ENCODE peak calls at places on chromosomes 2 and 18, in eight cellular contexts. One of them, this sample, is unnamed.

GRCh38 chr2:67455219-67456142 is 58.3 kb downstream of the ETAA1 start:
- DNase-seq in cardiac muscle cell: no peak
- DNase-seq in AG09319: no peak
- DNase-seq in memory B cell: no peak
- DNase-seq in Daoy: no peak
- DNase-seq in A172: no peak
- DNase-seq in body of pancreas: no peak
- DNase-seq in stimulated activated CD8-positive, alpha-beta memory T cell treated with anti-CD3 and anti-CD28 coated beads, Interleukin-12 subunit alpha, Interleukin-12 subunit beta, amount 100 ng/mL, for 4 hours: no peak
- DNase-seq in this sample: no peak

GRCh38 chr2:189372688-189373257 is 68.5 kb upstream of the WDR75 start:
- DNase-seq in cardiac muscle cell: no peak
- DNase-seq in AG09319: no peak
- DNase-seq in memory B cell: no peak
- DNase-seq in Daoy: no peak
- DNase-seq in A172: no peak
- DNase-seq in body of pancreas: no peak
- DNase-seq in stimulated activated CD8-positive, alpha-beta memory T cell treated with anti-CD3 and anti-CD28 coated beads, Interleukin-12 subunit alpha, Interleukin-12 subunit beta, amount 100 ng/mL, for 4 hours: no peak
- DNase-seq in this sample: no peak

GRCh38 chr2:218402491-218402901 is 2.8 kb downstream of the CTDSP1 start:
- DNase-seq in cardiac muscle cell: no peak
- DNase-seq in AG09319: no peak
- DNase-seq in memory B cell: no peak
- DNase-seq in Daoy: no peak
- DNase-seq in A172: no peak
- DNase-seq in body of pancreas: no peak
- DNase-seq in stimulated activated CD8-positive, alpha-beta memory T cell treated with anti-CD3 and anti-CD28 coated beads, Interleukin-12 subunit alpha, Interleukin-12 subunit beta, amount 100 ng/mL, for 4 hours: no peak
- DNase-seq in this sample: no peak

GRCh38 chr18:2547477-2548087 is 23.7 kb downstream of the METTL4 start:
- DNase-seq in cardiac muscle cell: peak; percentile 63
- DNase-seq in AG09319: no peak
- DNase-seq in memory B cell: no peak
- DNase-seq in Daoy: peak; percentile 7
- DNase-seq in A172: peak; percentile 47
- DNase-seq in body of pancreas: no peak
- DNase-seq in stimulated activated CD8-positive, alpha-beta memory T cell treated with anti-CD3 and anti-CD28 coated beads, Interleukin-12 subunit alpha, Interleukin-12 subunit beta, amount 100 ng/mL, for 4 hours: no peak
- DNase-seq in this sample: no peak

GRCh38 chr18:26332991-26333390 is 106.7 kb downstream of the TAF4B start:
- DNase-seq in cardiac muscle cell: no peak
- DNase-seq in AG09319: no peak
- DNase-seq in memory B cell: no peak
- DNase-seq in Daoy: no peak
- DNase-seq in A172: no peak
- DNase-seq in body of pancreas: no peak
- DNase-seq in stimulated activated CD8-positive, alpha-beta memory T cell treated with anti-CD3 and anti-CD28 coated beads, Interleukin-12 subunit alpha, Interleukin-12 subunit beta, amount 100 ng/mL, for 4 hours: no peak
- DNase-seq in this sample: no peak

GRCh38 chr2:23532311-23533013 is 147.5 kb downstream of the KLHL29 start:
- DNase-seq in cardiac muscle cell: peak; percentile 17
- DNase-seq in AG09319: no peak
- DNase-seq in memory B cell: no peak
- DNase-seq in Daoy: no peak
- DNase-seq in A172: no peak
- DNase-seq in body of pancreas: no peak
- DNase-seq in stimulated activated CD8-positive, alpha-beta memory T cell treated with anti-CD3 and anti-CD28 coated beads, Interleukin-12 subunit alpha, Interleukin-12 subunit beta, amount 100 ng/mL, for 4 hours: peak; percentile 3
- DNase-seq in this sample: peak; percentile 80

GRCh38 chr18:57087985-57088384 is 58.9 kb upstream of the BOD1L2 start:
- DNase-seq in cardiac muscle cell: no peak
- DNase-seq in AG09319: no peak
- DNase-seq in memory B cell: no peak
- DNase-seq in Daoy: peak; percentile 87
- DNase-seq in A172: peak; percentile 54
- DNase-seq in body of pancreas: no peak
- DNase-seq in stimulated activated CD8-positive, alpha-beta memory T cell treated with anti-CD3 and anti-CD28 coated beads, Interleukin-12 subunit alpha, Interleukin-12 subunit beta, amount 100 ng/mL, for 4 hours: no peak
- DNase-seq in this sample: no peak

GRCh38 chr2:126644630-126645191 is 11.2 kb upstream of the GYPC start:
- DNase-seq in cardiac muscle cell: no peak
- DNase-seq in AG09319: no peak
- DNase-seq in memory B cell: no peak
- DNase-seq in Daoy: no peak
- DNase-seq in A172: no peak
- DNase-seq in body of pancreas: no peak
- DNase-seq in stimulated activated CD8-positive, alpha-beta memory T cell treated with anti-CD3 and anti-CD28 coated beads, Interleukin-12 subunit alpha, Interleukin-12 subunit beta, amount 100 ng/mL, for 4 hours: no peak
- DNase-seq in this sample: no peak

GRCh38 chr2:111050701-111051376 is 69.9 kb upstream of the BCL2L11 start:
- DNase-seq in cardiac muscle cell: no peak
- DNase-seq in AG09319: no peak
- DNase-seq in memory B cell: no peak
- DNase-seq in Daoy: no peak
- DNase-seq in A172: no peak
- DNase-seq in body of pancreas: no peak
- DNase-seq in stimulated activated CD8-positive, alpha-beta memory T cell treated with anti-CD3 and anti-CD28 coated beads, Interleukin-12 subunit alpha, Interleukin-12 subunit beta, amount 100 ng/mL, for 4 hours: no peak
- DNase-seq in this sample: no peak

GRCh38 chr2:64222942-64223511 is 78.8 kb upstream of the PELI1 start:
- DNase-seq in cardiac muscle cell: no peak
- DNase-seq in AG09319: no peak
- DNase-seq in memory B cell: no peak
- DNase-seq in Daoy: no peak
- DNase-seq in A172: no peak
- DNase-seq in body of pancreas: no peak
- DNase-seq in stimulated activated CD8-positive, alpha-beta memory T cell treated with anti-CD3 and anti-CD28 coated beads, Interleukin-12 subunit alpha, Interleukin-12 subunit beta, amount 100 ng/mL, for 4 hours: no peak
- DNase-seq in this sample: no peak

GRCh38 chr18:51211552-51211951 is 14.1 kb upstream of the MEX3C start:
- DNase-seq in cardiac muscle cell: no peak
- DNase-seq in AG09319: no peak
- DNase-seq in memory B cell: no peak
- DNase-seq in Daoy: peak; percentile 63
- DNase-seq in A172: peak; percentile 80
- DNase-seq in body of pancreas: no peak
- DNase-seq in stimulated activated CD8-positive, alpha-beta memory T cell treated with anti-CD3 and anti-CD28 coated beads, Interleukin-12 subunit alpha, Interleukin-12 subunit beta, amount 100 ng/mL, for 4 hours: peak; percentile 24
- DNase-seq in this sample: no peak

GRCh38 chr2:152336103-152336853 is 1.3 kb downstream of the FMNL2 start:
- DNase-seq in cardiac muscle cell: peak; percentile 49
- DNase-seq in AG09319: no peak
- DNase-seq in memory B cell: peak; percentile 23
- DNase-seq in Daoy: peak; percentile 67
- DNase-seq in A172: peak; percentile 59
- DNase-seq in body of pancreas: peak; percentile 35
- DNase-seq in stimulated activated CD8-positive, alpha-beta memory T cell treated with anti-CD3 and anti-CD28 coated beads, Interleukin-12 subunit alpha, Interleukin-12 subunit beta, amount 100 ng/mL, for 4 hours: no peak
- DNase-seq in this sample: peak; percentile 67

GRCh38 chr2:191230174-191230573 is 15.0 kb upstream of the MYO1B start:
- DNase-seq in cardiac muscle cell: no peak
- DNase-seq in AG09319: no peak
- DNase-seq in memory B cell: no peak
- DNase-seq in Daoy: peak; percentile 86
- DNase-seq in A172: peak; percentile 93
- DNase-seq in body of pancreas: no peak
- DNase-seq in stimulated activated CD8-positive, alpha-beta memory T cell treated with anti-CD3 and anti-CD28 coated beads, Interleukin-12 subunit alpha, Interleukin-12 subunit beta, amount 100 ng/mL, for 4 hours: no peak
- DNase-seq in this sample: no peak

GRCh38 chr2:227379095-227379494 is at the start of gene TM4SF20:
- DNase-seq in cardiac muscle cell: no peak
- DNase-seq in AG09319: no peak
- DNase-seq in memory B cell: no peak
- DNase-seq in Daoy: no peak
- DNase-seq in A172: no peak
- DNase-seq in body of pancreas: no peak
- DNase-seq in stimulated activated CD8-positive, alpha-beta memory T cell treated with anti-CD3 and anti-CD28 coated beads, Interleukin-12 subunit alpha, Interleukin-12 subunit beta, amount 100 ng/mL, for 4 hours: no peak
- DNase-seq in this sample: no peak

GRCh38 chr2:3154694-3155093 is 222.9 kb downstream of the EIPR1 start:
- DNase-seq in cardiac muscle cell: no peak
- DNase-seq in AG09319: no peak
- DNase-seq in memory B cell: no peak
- DNase-seq in Daoy: no peak
- DNase-seq in A172: no peak
- DNase-seq in body of pancreas: no peak
- DNase-seq in stimulated activated CD8-positive, alpha-beta memory T cell treated with anti-CD3 and anti-CD28 coated beads, Interleukin-12 subunit alpha, Interleukin-12 subunit beta, amount 100 ng/mL, for 4 hours: no peak
- DNase-seq in this sample: no peak

GRCh38 chr2:62547849-62548248 is 41.9 kb upstream of the TMEM17 start:
- DNase-seq in cardiac muscle cell: no peak
- DNase-seq in AG09319: no peak
- DNase-seq in memory B cell: no peak
- DNase-seq in Daoy: no peak
- DNase-seq in A172: no peak
- DNase-seq in body of pancreas: no peak
- DNase-seq in stimulated activated CD8-positive, alpha-beta memory T cell treated with anti-CD3 and anti-CD28 coated beads, Interleukin-12 subunit alpha, Interleukin-12 subunit beta, amount 100 ng/mL, for 4 hours: no peak
- DNase-seq in this sample: no peak

GRCh38 chr2:105847056-105847455 is 102.3 kb downstream of the NCK2 start:
- DNase-seq in cardiac muscle cell: no peak
- DNase-seq in AG09319: no peak
- DNase-seq in memory B cell: no peak
- DNase-seq in Daoy: no peak
- DNase-seq in A172: no peak
- DNase-seq in body of pancreas: no peak
- DNase-seq in stimulated activated CD8-positive, alpha-beta memory T cell treated with anti-CD3 and anti-CD28 coated beads, Interleukin-12 subunit alpha, Interleukin-12 subunit beta, amount 100 ng/mL, for 4 hours: no peak
- DNase-seq in this sample: no peak

GRCh38 chr2:64634338-64635267 is 19.1 kb downstream of the SERTAD2 start:
- DNase-seq in cardiac muscle cell: no peak
- DNase-seq in AG09319: no peak
- DNase-seq in memory B cell: no peak
- DNase-seq in Daoy: no peak
- DNase-seq in A172: no peak
- DNase-seq in body of pancreas: no peak
- DNase-seq in stimulated activated CD8-positive, alpha-beta memory T cell treated with anti-CD3 and anti-CD28 coated beads, Interleukin-12 subunit alpha, Interleukin-12 subunit beta, amount 100 ng/mL, for 4 hours: no peak
- DNase-seq in this sample: peak; percentile 49

GRCh38 chr2:139142252-139142651 is 362.1 kb upstream of the NXPH2 start:
- DNase-seq in cardiac muscle cell: peak; percentile 72
- DNase-seq in AG09319: no peak
- DNase-seq in memory B cell: no peak
- DNase-seq in Daoy: no peak
- DNase-seq in A172: peak; percentile 18
- DNase-seq in body of pancreas: no peak
- DNase-seq in stimulated activated CD8-positive, alpha-beta memory T cell treated with anti-CD3 and anti-CD28 coated beads, Interleukin-12 subunit alpha, Interleukin-12 subunit beta, amount 100 ng/mL, for 4 hours: no peak
- DNase-seq in this sample: no peak

GRCh38 chr2:239026711-239027430 is 179.0 kb downstream of the TWIST2 start:
- DNase-seq in cardiac muscle cell: no peak
- DNase-seq in AG09319: no peak
- DNase-seq in memory B cell: no peak
- DNase-seq in Daoy: no peak
- DNase-seq in A172: no peak
- DNase-seq in body of pancreas: no peak
- DNase-seq in stimulated activated CD8-positive, alpha-beta memory T cell treated with anti-CD3 and anti-CD28 coated beads, Interleukin-12 subunit alpha, Interleukin-12 subunit beta, amount 100 ng/mL, for 4 hours: no peak
- DNase-seq in this sample: no peak

GRCh38 chr2:161725297-161725696 is 101.1 kb downstream of the SLC4A10 start:
- DNase-seq in cardiac muscle cell: no peak
- DNase-seq in AG09319: no peak
- DNase-seq in memory B cell: no peak
- DNase-seq in Daoy: no peak
- DNase-seq in A172: no peak
- DNase-seq in body of pancreas: no peak
- DNase-seq in stimulated activated CD8-positive, alpha-beta memory T cell treated with anti-CD3 and anti-CD28 coated beads, Interleukin-12 subunit alpha, Interleukin-12 subunit beta, amount 100 ng/mL, for 4 hours: no peak
- DNase-seq in this sample: no peak

GRCh38 chr2:240520143-240520973 is 37.4 kb downstream of the ANKMY1 start:
- DNase-seq in cardiac muscle cell: no peak
- DNase-seq in AG09319: no peak
- DNase-seq in memory B cell: no peak
- DNase-seq in Daoy: no peak
- DNase-seq in A172: no peak
- DNase-seq in body of pancreas: no peak
- DNase-seq in stimulated activated CD8-positive, alpha-beta memory T cell treated with anti-CD3 and anti-CD28 coated beads, Interleukin-12 subunit alpha, Interleukin-12 subunit beta, amount 100 ng/mL, for 4 hours: no peak
- DNase-seq in this sample: no peak